ENCODE peak calls at places on chromosomes 7 and 10, in four cellular contexts. C is foreskin fibroblast, B is colonic mucosa, Y is cardiac fibroblast. O is an unnamed sample.

GRCh38 chr10:65611592-65611991 is 1314.2 kb upstream of the LRRTM3 start:
- DNase-seq in C (no peak), Y (peak; percentile 44), B (no peak), O (no peak)

GRCh38 chr7:73838642-73839041 is 3.7 kb downstream of the METTL27 start:
- DNase-seq in Y (no peak), B (no peak), C (no peak), O (no peak)

GRCh38 chr7:55120074-55120473 is 101.3 kb downstream of the EGFR start:
- DNase-seq in Y (no peak), B (no peak), C (no peak), O (no peak)

GRCh38 chr7:19919156-19920085 is 146.0 kb upstream of the TMEM196 start:
- DNase-seq in C (no peak), B (no peak), Y (peak; percentile 64), O (no peak)

GRCh38 chr7:130689683-130690082 is 3.3 kb upstream of the TSGA13 start:
- DNase-seq in B (no peak), C (no peak), Y (no peak), O (no peak)

GRCh38 chr7:55172881-55173609 is 154.2 kb downstream of the EGFR start:
- DNase-seq in B (no peak), C (no peak), Y (no peak), O (no peak)

GRCh38 chr7:158860394-158860793 is 4.0 kb downstream of the DYNC2I1 start:
- DNase-seq in Y (no peak), B (no peak), C (no peak), O (no peak)

GRCh38 chr10:6470894-6471618 is 109.0 kb downstream of the PRKCQ start:
- DNase-seq in B (no peak), C (no peak), Y (no peak), O (no peak)

GRCh38 chr7:5082806-5083205 is 37.1 kb downstream of the RBAK start:
- DNase-seq in Y (no peak), B (no peak), C (no peak), O (no peak)

GRCh38 chr7:65554-65953 is 126.8 kb upstream of the FAM20C start:
- DNase-seq in Y (peak; percentile 67), C (peak; percentile 74), B (no peak), O (no peak)

GRCh38 chr10:90051474-90051873 is 350.1 kb downstream of the KIF20B start:
- DNase-seq in C (no peak), Y (no peak), B (no peak), O (no peak)

GRCh38 chr10:29757551-29758297 is 123.0 kb upstream of the SVIL start:
- DNase-seq in Y (peak; percentile 33), C (no peak), B (peak; percentile 43), O (no peak)

GRCh38 chr7:130009848-130010688 is 41.1 kb downstream of the ZC3HC1 start:
- DNase-seq in Y (peak; percentile 98), C (peak; percentile 90), B (peak; percentile 19), O (peak; percentile 49)

GRCh38 chr7:50791921-50792341 is 9.2 kb upstream of the GRB10 start:
- DNase-seq in C (peak; percentile 44), Y (peak; percentile 80), B (no peak), O (no peak)

GRCh38 chr10:35691522-35692236 is 49.6 kb upstream of the FZD8 start:
- DNase-seq in C (no peak), Y (no peak), B (no peak), O (no peak)

GRCh38 chr10:4820804-4821401 is 5.1 kb upstream of the AKR1E2 start:
- DNase-seq in C (no peak), B (no peak), Y (peak; percentile 32), O (no peak)

GRCh38 chr10:77075916-77076315 is 561.7 kb downstream of the KCNMA1 start:
- DNase-seq in B (no peak), Y (no peak), C (no peak), O (no peak)

GRCh38 chr10:4199196-4199595 is 414.2 kb upstream of the KLF6 start:
- DNase-seq in C (no peak), Y (no peak), B (no peak), O (no peak)

GRCh38 chr10:82981137-82981723 is 1106.2 kb downstream of the NRG3 start:
- DNase-seq in Y (peak; percentile 72), B (no peak), C (peak; percentile 17), O (peak; percentile 25)

GRCh38 chr7:132476541-132476940 is 99.7 kb downstream of the PLXNA4 start:
- DNase-seq in B (no peak), C (no peak), Y (no peak), O (no peak)

GRCh38 chr10:71527135-71527534 is 130.4 kb downstream of the CDH23 start:
- DNase-seq in C (no peak), B (no peak), Y (no peak), O (no peak)

GRCh38 chr10:4191354-4191753 is 406.3 kb upstream of the KLF6 start:
- DNase-seq in B (no peak), C (no peak), Y (no peak), O (no peak)

GRCh38 chr10:54703086-54703485 is 97.9 kb downstream of the PCDH15 start:
- DNase-seq in C (no peak), Y (no peak), B (no peak), O (no peak)

GRCh38 chr7:29194206-29194593 is 375 bp upstream of the CHN2 start:
- DNase-seq in Y (no peak), B (peak; percentile 31), C (no peak), O (no peak)

GRCh38 chr7:159007308-159008054 is 137.2 kb downstream of the VIPR2 start:
- DNase-seq in B (no peak), C (no peak), Y (no peak), O (no peak)

GRCh38 chr7:12674861-12675260 is 12.6 kb upstream of the ARL4A start:
- DNase-seq in Y (peak; percentile 71), B (peak; percentile 51), C (peak; percentile 34), O (no peak)

GRCh38 chr7:82841828-82842227 is 320.9 kb downstream of the PCLO start:
- DNase-seq in B (no peak), Y (no peak), C (peak; percentile 1), O (no peak)

GRCh38 chr7:26295015-26295414 is 3.4 kb downstream of the SNX10 start:
- DNase-seq in Y (no peak), B (no peak), C (no peak), O (no peak)

GRCh38 chr10:12150163-12150562 is 20.7 kb downstream of the SEC61A2 start:
- DNase-seq in C (no peak), B (no peak), Y (no peak), O (no peak)

GRCh38 chr7:14395860-14396259 is 406.4 kb upstream of the ETV1 start:
- DNase-seq in B (no peak), C (no peak), Y (no peak), O (no peak)

GRCh38 chr10:7434332-7434731 is 23.5 kb upstream of the SFMBT2 start:
- DNase-seq in B (no peak), C (no peak), Y (no peak), O (no peak)

GRCh38 chr10:17816208-17816607 is 7.1 kb downstream of the MRC1 start:
- DNase-seq in Y (no peak), C (no peak), B (no peak), O (no peak)

GRCh38 chr7:157310676-157311185 is 26.1 kb upstream of the DNAJB6 start:
- DNase-seq in C (no peak), Y (peak; percentile 43), B (no peak), O (no peak)

GRCh38 chr10:71852335-71852937 is 1.4 kb upstream of the PSAP start:
- DNase-seq in Y (no peak), B (peak; percentile 45), C (no peak), O (no peak)

GRCh38 chr7:114865564-114865963 is 56.3 kb upstream of the MDFIC start:
- DNase-seq in B (peak; percentile 46), C (peak; percentile 64), Y (peak; percentile 77), O (peak; percentile 48)

GRCh38 chr10:27709304-27709703 is 36.3 kb downstream of the MKX start:
- DNase-seq in C (no peak), B (no peak), Y (no peak), O (no peak)

GRCh38 chr7:32869716-32870115 is 21.8 kb downstream of the KBTBD2 start:
- DNase-seq in C (no peak), Y (no peak), B (no peak), O (no peak)

GRCh38 chr10:88565072-88565471 is 18.0 kb downstream of the RNLS start:
- DNase-seq in C (peak; percentile 14), B (no peak), Y (peak; percentile 71), O (peak; percentile 19)
- TF ChIP-seq CTCF in C (peak; percentile 23), B (no peak), Y (peak; percentile 44), O (no peak)

DNA sequence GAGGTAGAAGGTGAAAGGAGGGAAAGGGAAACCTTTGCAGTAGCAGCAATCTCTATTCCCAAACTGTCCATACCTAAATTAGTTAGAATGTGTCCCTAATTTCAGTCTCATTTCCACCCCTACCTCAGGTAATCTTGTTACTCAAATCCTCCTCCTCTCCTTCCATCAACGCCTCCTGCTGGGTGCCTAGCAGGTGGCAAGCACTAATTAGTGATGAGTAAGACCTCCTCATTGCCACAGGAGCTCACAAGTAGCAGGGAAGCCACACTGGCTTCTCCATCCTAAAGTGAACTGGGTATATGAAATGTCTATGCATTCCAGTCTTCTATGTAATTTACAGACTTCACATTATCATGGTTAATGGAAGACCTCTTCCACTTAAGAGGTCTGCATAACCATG is 25.7 kb upstream of the FAM133B start:
- DNase-seq in B (no peak), C (no peak), Y (no peak), O (no peak)
- TF ChIP-seq CTCF in B (no peak), C (no peak), Y (no peak), O (no peak)

DNA sequence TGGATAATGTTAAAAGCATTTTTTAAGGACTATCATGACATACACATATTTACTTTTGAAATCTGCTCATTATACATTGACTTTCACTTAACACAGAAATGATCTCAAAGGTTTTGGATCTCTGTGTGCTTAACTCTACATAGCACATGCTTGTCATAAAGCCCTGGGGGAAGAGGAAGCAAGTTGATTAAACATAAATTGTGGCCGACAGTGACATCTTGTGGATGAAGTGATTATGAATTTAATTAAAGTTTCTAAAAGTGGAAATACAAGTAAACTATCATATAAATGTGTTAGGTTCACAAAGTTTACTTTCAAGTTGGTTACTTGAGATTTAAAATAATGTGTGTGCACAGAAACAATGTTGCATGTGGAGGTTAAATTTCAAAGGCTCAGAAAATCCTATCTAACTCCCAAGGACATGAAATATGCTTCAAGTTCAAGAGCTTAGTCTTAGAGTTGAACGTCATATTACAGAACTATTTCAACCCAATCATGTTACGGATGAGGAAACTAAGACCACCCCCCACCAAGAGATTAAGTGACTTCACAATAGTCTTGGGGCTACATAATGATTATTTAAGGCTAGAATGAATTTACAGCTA is 1247.8 kb downstream of the GATA3 start:
- DNase-seq in Y (peak; percentile 69), C (peak; percentile 30), B (no peak), O (peak; percentile 29)
- TF ChIP-seq CTCF in Y (no peak), C (peak; percentile 10), B (peak; percentile 24), O (no peak)

DNA sequence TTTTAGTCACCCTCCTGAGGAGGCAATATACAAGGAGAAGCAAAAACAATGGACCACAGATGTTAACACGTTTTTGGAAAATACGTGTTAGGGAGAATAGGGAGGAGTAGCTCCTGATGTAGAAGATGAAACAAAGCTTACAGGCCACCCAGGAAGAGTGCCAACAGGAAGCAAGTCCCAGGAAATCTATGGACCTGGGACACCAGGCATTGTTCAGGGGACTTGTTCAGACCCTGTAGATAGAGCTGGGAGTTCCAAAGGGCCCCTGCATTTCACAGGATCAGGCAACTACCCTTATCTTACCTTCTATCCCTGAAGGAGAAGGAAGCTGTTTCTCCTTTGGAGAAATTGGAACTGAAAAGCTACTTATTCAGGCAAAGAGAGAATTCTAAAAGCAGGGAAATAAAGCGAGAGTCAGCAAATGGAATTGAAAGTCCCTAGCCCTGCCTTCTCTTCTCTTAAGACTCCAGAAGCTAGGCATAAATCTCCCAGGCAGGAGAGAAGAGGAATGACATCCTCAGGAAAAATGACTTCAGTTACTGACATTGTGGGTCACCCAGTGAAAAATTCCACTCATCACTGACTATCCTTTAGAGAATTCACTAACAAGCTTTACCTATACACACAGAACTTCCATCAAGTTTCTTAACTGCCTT is 77.7 kb upstream of the FAM3C start:
- DNase-seq in Y (no peak), B (peak; percentile 45), C (no peak), O (no peak)
- TF ChIP-seq CTCF in Y (no peak), B (no peak), C (no peak), O (no peak)

GRCh38 chr7:98266840-98267239 is 14.6 kb upstream of the BRI3 start:
- DNase-seq in Y (peak; percentile 50), C (no peak), B (no peak), O (no peak)
- TF ChIP-seq CTCF in Y (peak; percentile 53), C (peak; percentile 23), B (peak; percentile 31), O (peak; percentile 18)